ENCODE peak calls at places on chromosomes 3 and 15, in seven cellular contexts. V is cardiac fibroblast; Q is stimulated activated effector memory CD8-positive, alpha-beta T cell treated with anti-CD3 and anti-CD28 coated beads, Interleukin-12 subunit alpha, Interleukin-12 subunit beta, amount 100 ng/mL, for 72 hours; Z is NCI-H2171; U is heart left ventricle; L is cardiac septum; B is endothelial cell. X is an unnamed sample.

GRCh38 chr3:20039765-20040475 is at the start of gene KAT2B:
- DNase-seq in B (peak), Q (peak), V (peak), U (peak), Z (peak), L (peak), X (no peak)

GRCh38 chr15:100008258-100008657 is 275.0 kb upstream of the LYSMD4 start:
- DNase-seq in Z (no peak), U (no peak), L (no peak), Q (no peak), B (no peak), V (no peak), X (no peak)

GRCh38 chr3:194310060-194310481 is 41.1 kb downstream of the CPN2 start:
- DNase-seq in V (no peak), U (no peak), L (peak), B (no peak), Q (no peak), Z (no peak), X (no peak)

GRCh38 chr3:52085883-52086282 is 29.5 kb upstream of the DUSP7 start:
- DNase-seq in U (peak), Q (no peak), V (no peak), B (no peak), Z (no peak), L (no peak), X (no peak)

GRCh38 chr15:64897345-64897985 is 14.2 kb upstream of the ANKDD1A start:
- DNase-seq in Z (no peak), B (no peak), Q (no peak), U (peak), V (peak), L (peak), X (no peak)

GRCh38 chr15:29820802-29821160 is 1.5 kb downstream of the TJP1 start:
- DNase-seq in L (no peak), V (no peak), Q (no peak), Z (no peak), U (no peak), B (no peak), X (no peak)

GRCh38 chr15:27077790-27078189 is 106.8 kb downstream of the GABRG3 start:
- DNase-seq in Z (no peak), B (no peak), Q (no peak), V (no peak), L (no peak), U (no peak), X (no peak)

GRCh38 chr3:194272861-194273266 is 78.3 kb downstream of the CPN2 start:
- DNase-seq in L (peak), V (no peak), Q (no peak), B (no peak), U (no peak), Z (no peak), X (no peak)

GRCh38 chr15:52362497-52362896 is 66.9 kb upstream of the MYO5C start:
- DNase-seq in Q (no peak), L (no peak), U (no peak), B (no peak), Z (no peak), V (peak), X (no peak)

GRCh38 chr3:85576091-85576690 is 617.4 kb downstream of the CADM2 start:
- DNase-seq in Q (peak), Z (no peak), L (no peak), V (peak), B (peak), U (no peak), X (peak)

GRCh38 chr15:89361451-89362202 is 27.0 kb upstream of the POLG start:
- DNase-seq in Q (peak), V (peak), U (peak), B (peak), Z (peak), L (no peak), X (peak)

GRCh38 chr3:133742351-133743091 is 3.7 kb upstream of the TF start:
- DNase-seq in V (no peak), Z (no peak), Q (no peak), B (no peak), L (no peak), U (no peak), X (peak)

GRCh38 chr15:33064878-33065277 is 129.6 kb downstream of the FMN1 start:
- DNase-seq in Q (no peak), V (peak), Z (no peak), U (no peak), B (no peak), L (no peak), X (peak)

GRCh38 chr15:68630836-68631235 is 52.0 kb downstream of the CORO2B start:
- DNase-seq in Q (no peak), U (no peak), Z (no peak), V (no peak), B (no peak), L (no peak), X (no peak)

GRCh38 chr3:127792664-127793292 is 29.5 kb downstream of the MGLL start:
- DNase-seq in V (peak), Z (peak), U (peak), L (peak), Q (no peak), B (no peak), X (peak)

GRCh38 chr3:18071833-18072232 is 329.4 kb upstream of the TBC1D5 start:
- DNase-seq in B (no peak), Q (no peak), L (no peak), U (no peak), V (peak), Z (no peak), X (peak)

GRCh38 chr15:94327356-94327936 is 96.1 kb downstream of the MCTP2 start:
- DNase-seq in Q (no peak), Z (no peak), L (no peak), V (peak), B (peak), U (no peak), X (peak)

GRCh38 chr3:195095035-195095703 is 175.8 kb downstream of the XXYLT1 start:
- DNase-seq in U (no peak), V (no peak), Q (no peak), Z (peak), L (peak), B (no peak), X (no peak)

GRCh38 chr3:53149006-53149690 is 11.9 kb upstream of the PRKCD start:
- DNase-seq in Q (no peak), Z (no peak), V (no peak), L (no peak), B (no peak), U (peak), X (no peak)

GRCh38 chr15:39497759-39498565 is 82.9 kb upstream of the THBS1 start:
- DNase-seq in U (no peak), Z (no peak), B (no peak), L (no peak), Q (no peak), V (peak), X (no peak)